ENCODE peak calls at places on chromosomes 7 and 10, in nine cellular contexts. One of them, this sample, is unnamed.

GRCh38 chr10:99681553-99681952 is 22.2 kb downstream of the ENTPD7 start:
- DNase-seq in IMR-90: peak; percentile 84
- DNase-seq in lower lobe of right lung: no peak
- DNase-seq in lung: no peak
- DNase-seq in psoas muscle: no peak
- DNase-seq in Peyer's patch: no peak
- DNase-seq in spleen: no peak
- DNase-seq in ovary: no peak
- DNase-seq in body of pancreas: no peak
- DNase-seq in this sample: no peak

GRCh38 chr7:92567460-92567859 is 22.7 kb downstream of the FAM133B start:
- DNase-seq in ovary: no peak
- DNase-seq in lower lobe of right lung: no peak
- DNase-seq in Peyer's patch: no peak
- DNase-seq in psoas muscle: no peak
- DNase-seq in lung: no peak
- DNase-seq in body of pancreas: no peak
- DNase-seq in spleen: no peak
- DNase-seq in IMR-90: peak; percentile 59
- DNase-seq in this sample: no peak

GRCh38 chr10:11234857-11235640 is 217.4 kb downstream of the CELF2 start:
- DNase-seq in psoas muscle: no peak
- DNase-seq in lung: no peak
- DNase-seq in ovary: no peak
- DNase-seq in IMR-90: no peak
- DNase-seq in lower lobe of right lung: no peak
- DNase-seq in body of pancreas: no peak
- DNase-seq in Peyer's patch: no peak
- DNase-seq in spleen: no peak
- DNase-seq in this sample: no peak

GRCh38 chr10:72261323-72262018 is 12.3 kb upstream of the DDIT4 start:
- DNase-seq in ovary: no peak
- DNase-seq in IMR-90: no peak
- DNase-seq in lower lobe of right lung: no peak
- DNase-seq in lung: no peak
- DNase-seq in spleen: no peak
- DNase-seq in psoas muscle: no peak
- DNase-seq in body of pancreas: no peak
- DNase-seq in Peyer's patch: peak; percentile 59
- DNase-seq in this sample: no peak

GRCh38 chr7:34247468-34247867 is 342.1 kb downstream of the BMPER start:
- DNase-seq in psoas muscle: no peak
- DNase-seq in spleen: no peak
- DNase-seq in body of pancreas: no peak
- DNase-seq in ovary: no peak
- DNase-seq in IMR-90: peak; percentile 33
- DNase-seq in lower lobe of right lung: no peak
- DNase-seq in Peyer's patch: no peak
- DNase-seq in lung: no peak
- DNase-seq in this sample: peak; percentile 42

GRCh38 chr10:49742683-49743463 is 19.2 kb downstream of the OGDHL start:
- DNase-seq in spleen: peak; percentile 74
- DNase-seq in lung: no peak
- DNase-seq in body of pancreas: no peak
- DNase-seq in IMR-90: no peak
- DNase-seq in psoas muscle: no peak
- DNase-seq in lower lobe of right lung: no peak
- DNase-seq in Peyer's patch: no peak
- DNase-seq in ovary: no peak
- DNase-seq in this sample: no peak

GRCh38 chr10:70315815-70316214 is 32.0 kb upstream of the NPFFR1 start:
- DNase-seq in psoas muscle: no peak
- DNase-seq in Peyer's patch: no peak
- DNase-seq in lung: no peak
- DNase-seq in IMR-90: no peak
- DNase-seq in lower lobe of right lung: no peak
- DNase-seq in spleen: no peak
- DNase-seq in body of pancreas: no peak
- DNase-seq in ovary: no peak
- DNase-seq in this sample: peak; percentile 35

GRCh38 chr7:16079723-16080122 is 341.6 kb downstream of the CRPPA start:
- DNase-seq in body of pancreas: no peak
- DNase-seq in lung: no peak
- DNase-seq in spleen: no peak
- DNase-seq in IMR-90: no peak
- DNase-seq in ovary: no peak
- DNase-seq in lower lobe of right lung: no peak
- DNase-seq in Peyer's patch: no peak
- DNase-seq in psoas muscle: no peak
- DNase-seq in this sample: no peak

GRCh38 chr10:90857635-90858488 is at the start of gene HTR7:
- DNase-seq in lower lobe of right lung: peak; percentile 73
- DNase-seq in body of pancreas: peak; percentile 40
- DNase-seq in spleen: peak; percentile 89
- DNase-seq in IMR-90: peak; percentile 33
- DNase-seq in lung: peak; percentile 36
- DNase-seq in psoas muscle: peak; percentile 62
- DNase-seq in ovary: peak; percentile 32
- DNase-seq in Peyer's patch: peak; percentile 64
- DNase-seq in this sample: peak; percentile 69

GRCh38 chr7:44235582-44236332 is 35.0 kb downstream of the YKT6 start:
- DNase-seq in IMR-90: no peak
- DNase-seq in spleen: no peak
- DNase-seq in body of pancreas: no peak
- DNase-seq in lung: no peak
- DNase-seq in Peyer's patch: no peak
- DNase-seq in ovary: no peak
- DNase-seq in psoas muscle: no peak
- DNase-seq in lower lobe of right lung: no peak
- DNase-seq in this sample: no peak

GRCh38 chr7:112411186-112411795 is 39.0 kb upstream of the IFRD1 start:
- DNase-seq in ovary: peak; percentile 21
- DNase-seq in IMR-90: peak; percentile 62
- DNase-seq in lower lobe of right lung: no peak
- DNase-seq in lung: no peak
- DNase-seq in body of pancreas: peak; percentile 30
- DNase-seq in psoas muscle: no peak
- DNase-seq in Peyer's patch: no peak
- DNase-seq in spleen: no peak
- DNase-seq in this sample: peak; percentile 66

GRCh38 chr7:86848226-86848625 is 204.5 kb downstream of the GRM3 start:
- DNase-seq in ovary: no peak
- DNase-seq in body of pancreas: no peak
- DNase-seq in lung: no peak
- DNase-seq in spleen: no peak
- DNase-seq in psoas muscle: no peak
- DNase-seq in IMR-90: no peak
- DNase-seq in lower lobe of right lung: no peak
- DNase-seq in Peyer's patch: no peak
- DNase-seq in this sample: no peak

GRCh38 chr7:21041666-21042065 is 255.0 kb upstream of the SP8 start:
- DNase-seq in ovary: no peak
- DNase-seq in IMR-90: no peak
- DNase-seq in body of pancreas: no peak
- DNase-seq in lung: no peak
- DNase-seq in spleen: no peak
- DNase-seq in Peyer's patch: no peak
- DNase-seq in lower lobe of right lung: no peak
- DNase-seq in psoas muscle: no peak
- DNase-seq in this sample: no peak

GRCh38 chr10:66925896-66926719 is at the start of gene LRRTM3:
- DNase-seq in body of pancreas: peak; percentile 49
- DNase-seq in lower lobe of right lung: no peak
- DNase-seq in spleen: no peak
- DNase-seq in ovary: peak; percentile 48
- DNase-seq in psoas muscle: no peak
- DNase-seq in Peyer's patch: no peak
- DNase-seq in lung: peak; percentile 37
- DNase-seq in IMR-90: peak; percentile 73
- DNase-seq in this sample: peak; percentile 89

GRCh38 chr7:19982841-19983835 is 209.7 kb upstream of the TMEM196 start:
- DNase-seq in Peyer's patch: peak; percentile 20
- DNase-seq in body of pancreas: no peak
- DNase-seq in ovary: peak; percentile 18
- DNase-seq in spleen: no peak
- DNase-seq in IMR-90: peak; percentile 77
- DNase-seq in lung: no peak
- DNase-seq in psoas muscle: peak; percentile 15
- DNase-seq in lower lobe of right lung: no peak
- DNase-seq in this sample: peak; percentile 82

GRCh38 chr10:86265877-86266259 is 100.7 kb downstream of the GRID1 start:
- DNase-seq in ovary: no peak
- DNase-seq in spleen: peak; percentile 48
- DNase-seq in Peyer's patch: peak; percentile 5
- DNase-seq in IMR-90: no peak
- DNase-seq in lower lobe of right lung: no peak
- DNase-seq in body of pancreas: no peak
- DNase-seq in psoas muscle: no peak
- DNase-seq in lung: no peak
- DNase-seq in this sample: no peak

GRCh38 chr7:14045651-14046050 is 56.2 kb upstream of the ETV1 start:
- DNase-seq in psoas muscle: no peak
- DNase-seq in spleen: no peak
- DNase-seq in lung: no peak
- DNase-seq in body of pancreas: no peak
- DNase-seq in lower lobe of right lung: no peak
- DNase-seq in Peyer's patch: no peak
- DNase-seq in IMR-90: no peak
- DNase-seq in ovary: no peak
- DNase-seq in this sample: no peak

GRCh38 chr7:41977165-41977651 is 259.8 kb downstream of the GLI3 start:
- DNase-seq in ovary: no peak
- DNase-seq in spleen: no peak
- DNase-seq in lung: no peak
- DNase-seq in psoas muscle: no peak
- DNase-seq in IMR-90: peak; percentile 75
- DNase-seq in body of pancreas: no peak
- DNase-seq in Peyer's patch: no peak
- DNase-seq in lower lobe of right lung: no peak
- DNase-seq in this sample: peak; percentile 77

GRCh38 chr7:36906448-36906847 is 182.2 kb upstream of the AOAH start:
- DNase-seq in Peyer's patch: no peak
- DNase-seq in spleen: no peak
- DNase-seq in body of pancreas: no peak
- DNase-seq in ovary: no peak
- DNase-seq in IMR-90: no peak
- DNase-seq in lower lobe of right lung: no peak
- DNase-seq in psoas muscle: no peak
- DNase-seq in lung: no peak
- DNase-seq in this sample: no peak

GRCh38 chr7:50562126-50562525 is 3.1 kb downstream of the DDC start:
- DNase-seq in ovary: no peak
- DNase-seq in IMR-90: no peak
- DNase-seq in lung: no peak
- DNase-seq in Peyer's patch: no peak
- DNase-seq in spleen: no peak
- DNase-seq in body of pancreas: no peak
- DNase-seq in lower lobe of right lung: no peak
- DNase-seq in psoas muscle: no peak
- DNase-seq in this sample: no peak
- H3K27ac ChIP-seq in ovary: no peak overlapping the region
- H3K27ac ChIP-seq in IMR-90: no peak overlapping the region
- H3K27ac ChIP-seq in lung: no peak overlapping the region
- H3K27ac ChIP-seq in Peyer's patch: no peak overlapping the region
- H3K27ac ChIP-seq in spleen: no peak overlapping the region
- H3K27ac ChIP-seq in body of pancreas: no peak overlapping the region
- H3K27ac ChIP-seq in lower lobe of right lung: no peak overlapping the region
- H3K27ac ChIP-seq in psoas muscle: no peak overlapping the region
- H3K27ac ChIP-seq in this sample: no peak overlapping the region

DNA sequence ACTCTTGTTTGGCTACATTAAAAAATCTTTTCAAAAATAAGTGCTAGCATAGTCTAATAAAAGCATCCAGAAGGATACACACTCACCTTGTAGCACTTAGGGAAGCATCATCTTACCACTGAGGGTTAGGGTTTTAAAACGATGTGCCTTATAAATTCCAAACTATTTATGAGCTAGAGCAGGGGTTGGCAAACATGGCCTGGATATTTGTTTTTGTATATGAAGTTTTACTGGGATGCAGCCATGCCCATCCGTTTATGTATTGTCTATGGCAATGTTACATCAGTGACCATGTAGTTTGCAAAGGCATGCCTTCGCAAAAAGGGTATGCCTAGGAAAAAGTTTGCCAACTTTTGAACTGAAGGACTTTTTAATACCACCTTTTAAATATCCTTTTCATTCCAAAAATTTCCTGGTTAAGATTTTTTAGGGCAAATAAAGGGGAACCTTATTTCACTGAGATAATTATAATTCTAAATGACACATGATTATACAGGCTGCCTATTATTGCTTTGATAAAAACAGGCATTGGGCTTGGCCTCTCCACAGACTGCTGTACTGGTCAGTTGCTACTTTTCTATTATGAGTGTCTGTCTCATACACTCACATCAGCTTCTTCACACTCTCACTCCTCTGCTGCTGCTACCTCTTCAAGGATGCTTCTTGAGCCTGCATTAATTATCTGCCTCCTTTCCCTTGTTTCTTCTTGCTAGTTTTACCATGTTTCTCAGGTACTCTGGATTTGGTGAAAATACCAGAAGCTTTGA is 30.7 kb downstream of the MTPN start:
- DNase-seq in psoas muscle: no peak
- DNase-seq in lower lobe of right lung: no peak
- DNase-seq in ovary: no peak
- DNase-seq in IMR-90: no peak
- DNase-seq in body of pancreas: no peak
- DNase-seq in lung: no peak
- DNase-seq in spleen: no peak
- DNase-seq in Peyer's patch: no peak
- DNase-seq in this sample: no peak
- TF ChIP-seq CTCF in psoas muscle: no peak
- TF ChIP-seq CTCF in lower lobe of right lung: no peak
- TF ChIP-seq CTCF in ovary: no peak
- TF ChIP-seq CTCF in IMR-90: no peak
- TF ChIP-seq CTCF in body of pancreas: no peak
- TF ChIP-seq CTCF in lung: no peak
- TF ChIP-seq CTCF in spleen: no peak
- TF ChIP-seq CTCF in Peyer's patch: no peak
- TF ChIP-seq CTCF in this sample: no peak

GRCh38 chr7:94400643-94401042 is 5.9 kb downstream of the COL1A2 start:
- DNase-seq in spleen: no peak
- DNase-seq in lung: no peak
- DNase-seq in psoas muscle: no peak
- DNase-seq in ovary: no peak
- DNase-seq in IMR-90: no peak
- DNase-seq in body of pancreas: no peak
- DNase-seq in lower lobe of right lung: no peak
- DNase-seq in Peyer's patch: no peak
- DNase-seq in this sample: no peak
- H3K36me3 ChIP-seq in spleen: no peaks in the 10 kb centered on the region
- H3K36me3 ChIP-seq in lung: no peaks in the 10 kb centered on the region
- H3K36me3 ChIP-seq in psoas muscle: peaks cover 6% of the 10 kb centered on the region
- H3K36me3 ChIP-seq in ovary: no peaks in the 10 kb centered on the region
- H3K36me3 ChIP-seq in IMR-90: peaks cover 78% of the 10 kb centered on the region
- H3K36me3 ChIP-seq in body of pancreas: no peaks in the 10 kb centered on the region
- H3K36me3 ChIP-seq in lower lobe of right lung: peaks cover 29% of the 10 kb centered on the region
- H3K36me3 ChIP-seq in Peyer's patch: no peaks in the 10 kb centered on the region
- H3K36me3 ChIP-seq in this sample: no peaks in the 10 kb centered on the region

GRCh38 chr7:151794508-151795167 is 82.3 kb downstream of the PRKAG2 start:
- DNase-seq in Peyer's patch: no peak
- DNase-seq in IMR-90: peak; percentile 10
- DNase-seq in psoas muscle: no peak
- DNase-seq in lower lobe of right lung: no peak
- DNase-seq in body of pancreas: no peak
- DNase-seq in lung: no peak
- DNase-seq in ovary: no peak
- DNase-seq in spleen: peak; percentile 70
- DNase-seq in this sample: no peak
- H3K27ac ChIP-seq in Peyer's patch: peak overlapping the region; percentile 42
- H3K27ac ChIP-seq in IMR-90: no peak overlapping the region
- H3K27ac ChIP-seq in psoas muscle: peak overlapping the region; percentile 71
- H3K27ac ChIP-seq in lower lobe of right lung: peak overlapping the region; percentile 80
- H3K27ac ChIP-seq in body of pancreas: peak overlapping the region; percentile 70
- H3K27ac ChIP-seq in lung: peak overlapping the region; percentile 53
- H3K27ac ChIP-seq in ovary: peak overlapping the region; percentile 12
- H3K27ac ChIP-seq in spleen: peak overlapping the region; percentile 43
- H3K27ac ChIP-seq in this sample: no peak overlapping the region

This sample was measured in cardiac muscle cell.